ENCODE peak calls at places on chromosomes 16 and 17, in four cellular contexts. T, F, Z and L are unnamed samples.

GRCh38 chr16:66441586-66442375 is 14.7 kb downstream of the BEAN1 start:
- DNase-seq in T (peak; percentile 44), F (no peak), Z (no peak), L (no peak)

GRCh38 chr17:35969558-35970442 is 11.5 kb downstream of the CCL16 start:
- DNase-seq in T (peak; percentile 73), F (peak; percentile 45), Z (peak; percentile 70), L (peak; percentile 85)

GRCh38 chr16:86784267-86784626 is 205.9 kb downstream of the FOXL1 start:
- DNase-seq in T (no peak), F (no peak), Z (no peak), L (no peak)

GRCh38 chr17:12974319-12974661 is 43.5 kb downstream of the ELAC2 start:
- DNase-seq in T (no peak), F (no peak), Z (no peak), L (no peak)

GRCh38 chr16:30417447-30418349 is 10.3 kb downstream of the ZNF771 start:
- DNase-seq in T (peak; percentile 88), F (peak; percentile 84), Z (no peak), L (peak; percentile 96)

GRCh38 chr17:6641374-6641818 is 536 bp downstream of the TXNDC17 start:
- DNase-seq in T (no peak), F (no peak), Z (no peak), L (no peak)

GRCh38 chr17:57675988-57676387 is 69.1 kb downstream of the CCDC182 start:
- DNase-seq in T (no peak), F (no peak), Z (no peak), L (no peak)

GRCh38 chr17:47698749-47699535 is 5.0 kb downstream of the TBKBP1 start:
- DNase-seq in T (peak; percentile 29), F (no peak), Z (peak; percentile 87), L (peak; percentile 39)

GRCh38 chr17:74453665-74454196 is 12.7 kb upstream of the CD300A start:
- DNase-seq in T (no peak), F (no peak), Z (peak; percentile 99), L (no peak)

GRCh38 chr16:69089091-69089912 is 16.2 kb upstream of the HAS3 start:
- DNase-seq in T (peak; percentile 53), F (peak; percentile 21), Z (peak; percentile 68), L (peak; percentile 65)

GRCh38 chr16:55055262-55055661 is 124.6 kb downstream of the IRX5 start:
- DNase-seq in T (no peak), F (no peak), Z (no peak), L (no peak)

GRCh38 chr17:12521416-12521815 is 144.3 kb upstream of the MYOCD start:
- DNase-seq in T (peak; percentile 68), F (no peak), Z (no peak), L (no peak)

GRCh38 chr16:70253291-70254094 is 1.8 kb upstream of the EXOSC6 start:
- DNase-seq in T (peak; percentile 36), F (no peak), Z (peak; percentile 44), L (peak; percentile 43)

GRCh38 chr17:14744716-14745115 is 443.8 kb downstream of the HS3ST3B1 start:
- DNase-seq in T (peak; percentile 40), F (no peak), Z (no peak), L (no peak)

GRCh38 chr17:29518359-29518758 is 48.5 kb downstream of the ABHD15 start:
- DNase-seq in T (no peak), F (no peak), Z (no peak), L (no peak)

DNA sequence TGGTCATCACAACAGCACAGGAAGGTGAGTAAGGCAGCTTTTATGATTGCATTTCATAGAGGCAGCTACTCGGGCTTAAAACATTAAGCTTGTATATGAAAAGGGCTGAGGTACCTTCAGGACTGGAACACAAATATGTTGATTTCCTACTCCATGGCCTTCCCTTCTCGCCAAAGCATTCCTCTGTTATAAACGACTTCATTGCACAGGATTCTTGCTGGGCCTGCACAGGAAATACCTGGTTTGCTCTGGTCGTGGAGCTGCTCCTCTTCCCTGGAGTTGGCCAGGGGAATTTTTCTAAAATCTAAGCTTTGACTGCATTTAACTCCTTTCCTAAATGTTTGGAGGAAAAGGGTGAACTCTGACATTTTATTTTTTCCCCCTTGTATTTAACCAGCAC is 49.0 kb downstream of the CHD9 start:
- DNase-seq in T (no peak), F (no peak), Z (no peak), L (no peak)
- TF ChIP-seq FOS in T (no peak), F (no peak), Z (no peak), L (no peak)

GRCh38 chr16:5075637-5076036 is 4.0 kb downstream of the ALG1 start:
- DNase-seq in T (no peak), F (no peak), Z (no peak), L (no peak)
- TF ChIP-seq CTCF in T (no peak), F (no peak), Z (no peak), L (no peak)

DNA sequence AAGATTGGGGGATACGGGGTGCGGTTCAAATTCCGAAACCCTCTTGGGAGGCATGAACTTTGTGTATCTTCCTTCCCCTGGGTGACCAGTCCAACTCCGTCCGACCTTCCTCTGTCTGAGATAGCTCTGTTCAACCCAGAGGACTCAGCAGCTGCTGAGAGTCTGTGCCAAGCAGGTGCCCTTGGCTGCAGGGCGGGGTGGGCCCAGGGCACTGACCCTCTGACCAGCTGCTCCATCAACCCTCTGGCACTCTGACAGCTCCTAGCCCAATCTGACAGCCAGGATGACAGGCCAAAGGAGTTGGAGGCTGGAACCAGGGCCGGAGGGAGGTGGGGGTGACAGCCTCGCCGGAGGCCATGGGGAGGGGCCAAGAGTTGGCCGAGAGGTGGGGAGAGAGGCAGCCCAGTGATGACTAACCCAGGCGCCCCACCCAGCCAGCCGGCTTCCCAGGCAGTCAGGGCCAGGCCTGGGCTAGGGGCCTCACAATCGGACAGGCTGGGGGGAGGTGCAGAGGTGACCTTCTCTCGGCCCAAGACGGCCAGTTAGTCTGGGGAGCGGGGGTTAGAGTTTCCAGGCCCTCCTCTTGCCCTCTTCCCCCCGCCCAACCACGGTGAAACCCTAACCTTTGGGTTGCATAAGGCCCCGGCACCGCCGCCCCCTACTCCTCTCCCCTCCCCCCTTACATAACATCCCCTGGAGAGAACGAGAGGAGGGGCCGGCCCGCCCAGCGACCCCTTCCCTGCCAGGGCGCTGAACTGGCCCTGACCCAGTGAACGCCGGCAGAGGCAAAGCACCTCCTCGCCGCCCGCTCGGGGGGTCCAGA is 5.0 kb upstream of the TLCD2 start:
- DNase-seq in T (peak; percentile 88), F (no peak), Z (peak; percentile 61), L (peak; percentile 83)
- TF ChIP-seq FOS in T (peak; percentile 31), F (no peak), Z (no peak), L (peak; percentile 66)

GRCh38 chr17:51580869-51581268 is 320.5 kb downstream of the UTP18 start:
- DNase-seq in T (no peak), F (no peak), Z (no peak), L (no peak)

GRCh38 chr17:51590071-51590470 is 329.7 kb downstream of the UTP18 start:
- DNase-seq in T (no peak), F (no peak), Z (no peak), L (no peak)

GRCh38 chr17:51588063-51588462 is 327.7 kb downstream of the UTP18 start:
- DNase-seq in T (no peak), F (no peak), Z (no peak), L (no peak)

GRCh38 chr17:51585514-51586104 is 325.3 kb downstream of the UTP18 start:
- DNase-seq in T (no peak), F (no peak), Z (no peak), L (no peak)
- TF ChIP-seq CTCF in T (no peak), F (peak; percentile 17), Z (peak; percentile 31), L (no peak)

GRCh38 chr16:50210266-50211038 is 55.9 kb upstream of the ADCY7 start:
- DNase-seq in T (peak; percentile 87), F (peak; percentile 48), Z (peak; percentile 65), L (peak; percentile 86)
- TF ChIP-seq FOS in T (no peak), F (no peak), Z (no peak), L (no peak)

GRCh38 chr17:78896834-78897638 is 6.0 kb downstream of the CEP295NL start:
- DNase-seq in T (no peak), F (no peak), Z (no peak), L (no peak)

GRCh38 chr17:78898075-78898836 is 4.7 kb downstream of the CEP295NL start:
- DNase-seq in T (no peak), F (no peak), Z (no peak), L (no peak)

GRCh38 chr17:78897639-78897996 is 5.4 kb downstream of the CEP295NL start:
- DNase-seq in T (no peak), F (no peak), Z (no peak), L (no peak)

GRCh38 chr17:78895322-78895721 is 7.7 kb downstream of the CEP295NL start:
- DNase-seq in T (no peak), F (no peak), Z (no peak), L (peak; percentile 81)

DNA sequence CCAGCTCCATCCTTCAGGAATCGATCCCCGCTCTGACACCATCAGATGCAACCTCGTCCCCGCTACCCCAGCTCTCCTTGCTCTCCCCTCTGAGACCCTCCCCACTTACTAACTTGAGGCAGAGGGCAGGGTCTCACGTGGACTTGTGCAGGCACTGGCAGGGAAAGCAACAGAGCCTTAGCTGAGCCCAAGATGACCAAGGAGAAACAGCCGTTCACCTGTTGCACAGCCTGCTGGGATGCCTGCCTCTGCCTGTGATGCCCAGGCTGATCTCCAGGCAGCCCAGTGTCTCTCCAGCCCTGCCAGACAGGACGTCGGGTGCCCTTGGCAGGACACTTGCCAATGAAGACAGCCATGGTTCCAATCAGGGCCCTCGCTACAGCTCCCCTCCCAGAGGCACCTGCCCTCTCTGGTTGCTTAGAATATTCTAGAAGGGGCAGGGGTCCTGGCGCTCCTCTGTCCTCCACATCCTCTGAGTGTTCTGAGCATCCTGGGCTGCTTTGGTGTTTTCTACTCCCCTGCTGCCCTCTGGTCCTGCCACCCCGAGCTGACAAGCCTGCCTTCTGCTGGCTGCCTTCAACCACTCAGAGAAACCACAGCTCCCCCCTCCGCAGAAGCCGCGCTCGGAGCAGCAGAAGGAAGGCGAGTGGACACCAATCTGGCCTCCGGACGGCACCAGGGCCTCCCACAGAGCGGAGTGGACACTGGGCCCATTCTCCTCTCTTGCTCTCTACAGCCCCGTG is 6.7 kb downstream of the CEP295NL start:
- DNase-seq in T (no peak), F (no peak), Z (no peak), L (no peak)
- TF ChIP-seq CTCF in T (no peak), F (no peak), Z (no peak), L (no peak)